ENCODE peak calls at places on chromosome 20, in six cellular contexts. C is AG09319; Z is adipocyte; E is dermis microvascular lymphatic vessel endothelial cell; W is astrocyte of the cerebellum; Y is activated naive CD4-positive, alpha-beta T cell. X is an unnamed sample.

GRCh38 chr20:16530201-16530681 is 43.0 kb downstream of the KIF16B start:
- DNase-seq in Z (no peak), E (no peak), Y (no peak), C (peak; percentile 2), W (no peak), X (no peak)

GRCh38 chr20:48066851-48067250 is 281.6 kb upstream of the SULF2 start:
- DNase-seq in E (no peak), Z (no peak), C (no peak), W (no peak), Y (no peak), X (no peak)

GRCh38 chr20:6533828-6534388 is 233.6 kb upstream of the BMP2 start:
- DNase-seq in Z (peak; percentile 83), Y (no peak), C (peak; percentile 67), W (peak; percentile 99), E (no peak), X (peak; percentile 40)

GRCh38 chr20:51767867-51768758 is at the start of gene ATP9A:
- DNase-seq in Z (peak; percentile 68), C (no peak), E (peak; percentile 56), Y (no peak), W (no peak), X (peak; percentile 78)

GRCh38 chr20:44885392-44886275 is at the start of gene YWHAB:
- DNase-seq in Z (peak; percentile 100), E (peak; percentile 96), Y (peak; percentile 92), C (peak; percentile 92), W (peak; percentile 92), X (peak; percentile 99)

GRCh38 chr20:2794202-2794748 is 6.2 kb downstream of the CPXM1 start:
- DNase-seq in E (no peak), Z (no peak), Y (no peak), C (no peak), W (no peak), X (peak; percentile 6)

GRCh38 chr20:44832724-44833123 is 22.4 kb upstream of the RIMS4 start:
- DNase-seq in E (no peak), W (no peak), Z (peak; percentile 7), Y (no peak), C (no peak), X (peak; percentile 22)

GRCh38 chr20:51388756-51389542 is 153.6 kb downstream of the NFATC2 start:
- DNase-seq in E (peak; percentile 75), C (no peak), W (no peak), Y (no peak), Z (no peak), X (no peak)

GRCh38 chr20:58495623-58496428 is 19.4 kb downstream of the APCDD1L start:
- DNase-seq in E (no peak), W (no peak), C (no peak), Y (no peak), Z (no peak), X (no peak)

GRCh38 chr20:41499961-41500725 is 118.0 kb downstream of the CHD6 start:
- DNase-seq in Z (peak; percentile 36), C (no peak), Y (no peak), E (no peak), W (no peak), X (no peak)

GRCh38 chr20:846894-847278 is 13.4 kb downstream of the FAM110A start:
- DNase-seq in Z (no peak), E (peak; percentile 10), Y (peak; percentile 13), C (no peak), W (no peak), X (no peak)

GRCh38 chr20:5078399-5078958 is 41.3 kb downstream of the PCNA start:
- DNase-seq in E (peak; percentile 48), W (no peak), C (no peak), Z (no peak), Y (peak; percentile 39), X (peak; percentile 63)

GRCh38 chr20:34190679-34191090 is 50.5 kb upstream of the ASIP start:
- DNase-seq in Z (peak; percentile 92), E (peak; percentile 83), C (peak; percentile 78), Y (no peak), W (peak; percentile 82), X (peak; percentile 95)

GRCh38 chr20:44180814-44181213 is 6.2 kb downstream of the JPH2 start:
- DNase-seq in Y (no peak), E (no peak), C (no peak), W (no peak), Z (peak; percentile 32), X (peak; percentile 35)

GRCh38 chr20:19897891-19898290 is 119.3 kb upstream of the NAA20 start:
- DNase-seq in Z (no peak), Y (no peak), E (no peak), C (no peak), W (no peak), X (no peak)

GRCh38 chr20:63398744-63399514 is 37.8 kb upstream of the CHRNA4 start:
- DNase-seq in E (no peak), Z (no peak), W (no peak), C (no peak), Y (no peak), X (no peak)

GRCh38 chr20:56630086-56630493 is 984 bp downstream of the TFAP2C start:
- DNase-seq in C (peak; percentile 62), W (peak; percentile 68), Z (peak; percentile 91), Y (no peak), E (peak; percentile 16), X (peak; percentile 95)

GRCh38 chr20:56796345-56796744 is 167.2 kb downstream of the TFAP2C start:
- DNase-seq in Z (no peak), Y (no peak), C (no peak), W (no peak), E (no peak), X (no peak)

GRCh38 chr20:50257860-50258259 is 67.2 kb downstream of the CEBPB start:
- DNase-seq in W (no peak), C (no peak), Z (no peak), Y (no peak), E (no peak), X (no peak)

GRCh38 chr20:57400821-57401564 is 9.8 kb downstream of the RBM38 start:
- DNase-seq in C (no peak), E (no peak), W (no peak), Y (no peak), Z (no peak), X (no peak)

GRCh38 chr20:4555188-4555893 is 166.4 kb upstream of the PRND start:
- DNase-seq in C (no peak), E (peak; percentile 90), Y (no peak), Z (peak; percentile 28), W (no peak), X (peak; percentile 51)

GRCh38 chr20:40293740-40294139 is 395.3 kb downstream of the MAFB start:
- DNase-seq in Y (no peak), Z (no peak), E (peak; percentile 94), C (no peak), W (no peak), X (no peak)

GRCh38 chr20:23623666-23624065 is 14.1 kb downstream of the CST3 start:
- DNase-seq in W (no peak), Y (no peak), Z (no peak), C (no peak), E (no peak), X (no peak)

GRCh38 chr20:57991211-57991841 is 237.1 kb downstream of the ANKRD60 start:
- DNase-seq in Z (peak; percentile 94), C (peak; percentile 63), E (no peak), Y (no peak), W (peak; percentile 60), X (peak; percentile 95)

GRCh38 chr20:57505991-57506390 is 18.9 kb downstream of the CTCFL start:
- DNase-seq in Z (no peak), C (no peak), W (no peak), Y (no peak), E (no peak), X (no peak)

GRCh38 chr20:60249436-60249835 is 291.2 kb downstream of the CDH26 start:
- DNase-seq in Y (no peak), Z (peak; percentile 80), W (peak; percentile 38), C (peak; percentile 35), E (no peak), X (peak; percentile 86)

GRCh38 chr20:25247100-25247665 is 702 bp upstream of the PYGB start:
- DNase-seq in W (no peak), C (no peak), Y (no peak), Z (peak; percentile 78), E (peak; percentile 81), X (peak; percentile 74)

GRCh38 chr20:3276400-3277015 is 37.5 kb upstream of the SLC4A11 start:
- DNase-seq in Y (no peak), E (peak; percentile 56), W (no peak), Z (peak; percentile 24), C (no peak), X (peak; percentile 49)

GRCh38 chr20:24690408-24690807 is 221.0 kb downstream of the SYNDIG1 start:
- DNase-seq in E (no peak), Z (no peak), C (no peak), Y (no peak), W (no peak), X (no peak)

GRCh38 chr20:23302801-23303200 is 47.8 kb upstream of the NXT1 start:
- DNase-seq in Z (no peak), C (no peak), W (no peak), E (no peak), Y (no peak), X (no peak)

GRCh38 chr20:62727584-62728027 is 19.0 kb downstream of the NTSR1 start:
- DNase-seq in Y (no peak), C (no peak), Z (no peak), E (no peak), W (no peak), X (no peak)

GRCh38 chr20:3238616-3239025 is 369 bp downstream of the SLC4A11 start:
- DNase-seq in W (no peak), C (no peak), E (peak; percentile 26), Y (no peak), Z (peak; percentile 76), X (peak; percentile 76)

GRCh38 chr20:37757550-37757949 is 63.7 kb downstream of the CTNNBL1 start:
- DNase-seq in W (no peak), Z (no peak), C (no peak), Y (no peak), E (no peak), X (no peak)

GRCh38 chr20:3606021-3606420 is 57.2 kb downstream of the GFRA4 start:
- DNase-seq in Y (no peak), Z (no peak), E (no peak), W (no peak), C (no peak), X (no peak)

GRCh38 chr20:60000271-60001026 is 42.2 kb downstream of the CDH26 start:
- DNase-seq in Y (no peak), Z (no peak), E (no peak), C (no peak), W (no peak), X (no peak)

X was measured in AG20443.